ENCODE peak calls at places on chromosomes 2 and 18, in four cellular contexts. R is K562, M is IMR-90, H is AG04450. F is an unnamed sample.
A peak's percentile ranks its signal among the peaks of the same experiment; 100 is the strongest.

GRCh38 chr18:45715212-45715780 is 8.7 kb upstream of the SLC14A1 start:
- DNase-seq in R (no peak), M (no peak), H (no peak), F (no peak)

GRCh38 chr2:237143676-237144440 is 58.2 kb downstream of the COPS8 start:
- DNase-seq in R (no peak), M (peak; percentile 67), H (no peak), F (no peak)

GRCh38 chr2:196963961-196964360 is 37.5 kb upstream of the PGAP1 start:
- DNase-seq in R (no peak), M (no peak), H (no peak), F (no peak)

GRCh38 chr2:205845446-205845845 is 163.1 kb downstream of the NRP2 start:
- DNase-seq in R (no peak), M (no peak), H (no peak), F (no peak)

GRCh38 chr2:202108345-202108744 is 35.3 kb downstream of the KIAA2012 start:
- DNase-seq in R (no peak), M (no peak), H (no peak), F (no peak)

GRCh38 chr2:86821306-86821705 is 30.6 kb upstream of the CD8A start:
- DNase-seq in R (no peak), M (no peak), H (no peak), F (no peak)

GRCh38 chr2:84880645-84881521 is at the start of gene TRABD2A:
- DNase-seq in R (peak; percentile 60), M (peak; percentile 71), H (no peak), F (no peak)

GRCh38 chr2:235234711-235235110 is 259.1 kb upstream of the AGAP1 start:
- DNase-seq in R (no peak), M (peak; percentile 22), H (no peak), F (peak; percentile 79)

GRCh38 chr18:54358495-54358793 is 738 bp downstream of the C18orf54 start:
- DNase-seq in R (no peak), M (peak; percentile 10), H (no peak), F (no peak)

GRCh38 chr18:75581336-75582121 is 154.0 kb upstream of the SMIM21 start:
- DNase-seq in R (no peak), M (no peak), H (no peak), F (no peak)

GRCh38 chr2:180046202-180046601 is 39.1 kb upstream of the CWC22 start:
- DNase-seq in R (no peak), M (no peak), H (no peak), F (no peak)

GRCh38 chr2:180038997-180039396 is 31.9 kb upstream of the CWC22 start:
- DNase-seq in R (no peak), M (no peak), H (no peak), F (no peak)

GRCh38 chr2:180040146-180040925 is 33.2 kb upstream of the CWC22 start:
- DNase-seq in R (no peak), M (peak; percentile 97), H (peak; percentile 86), F (no peak)
- TF ChIP-seq CTCF in R (no peak), M (peak; percentile 54), H (peak; percentile 51), F (no peak)

GRCh38 chr2:25293958-25294513 is 47.7 kb downstream of the DNMT3A start:
- DNase-seq in R (no peak), M (no peak), H (no peak), F (no peak)

GRCh38 chr2:25294573-25295462 is 46.9 kb downstream of the DNMT3A start:
- DNase-seq in R (no peak), M (peak; percentile 24), H (no peak), F (no peak)

GRCh38 chr2:25297738-25298137 is 44.0 kb downstream of the DNMT3A start:
- DNase-seq in R (peak; percentile 45), M (no peak), H (no peak), F (no peak)

GRCh38 chr2:25293145-25293544 is 48.6 kb downstream of the DNMT3A start:
- DNase-seq in R (no peak), M (peak; percentile 22), H (no peak), F (no peak)

GRCh38 chr2:25295654-25296053 is 46.1 kb downstream of the DNMT3A start:
- DNase-seq in R (no peak), M (no peak), H (no peak), F (no peak)
- H3K4me3 ChIP-seq in R (no peak overlapping the region), M (no peak overlapping the region), H (no peak overlapping the region), F (no peak overlapping the region)

GRCh38 chr18:658947-659533 is 1.6 kb downstream of the TYMS start:
- DNase-seq in R (no peak), M (no peak), H (no peak), F (no peak)

GRCh38 chr18:659597-659996 is 2.1 kb downstream of the TYMS start:
- DNase-seq in R (no peak), M (no peak), H (no peak), F (no peak)

GRCh38 chr18:657311-657997 is at the start of gene TYMS:
- DNase-seq in R (peak; percentile 83), M (peak; percentile 51), H (no peak), F (peak; percentile 33)

GRCh38 chr18:655445-655844 is 2.0 kb upstream of the TYMS start:
- DNase-seq in R (no peak), M (no peak), H (no peak), F (no peak)

DNA sequence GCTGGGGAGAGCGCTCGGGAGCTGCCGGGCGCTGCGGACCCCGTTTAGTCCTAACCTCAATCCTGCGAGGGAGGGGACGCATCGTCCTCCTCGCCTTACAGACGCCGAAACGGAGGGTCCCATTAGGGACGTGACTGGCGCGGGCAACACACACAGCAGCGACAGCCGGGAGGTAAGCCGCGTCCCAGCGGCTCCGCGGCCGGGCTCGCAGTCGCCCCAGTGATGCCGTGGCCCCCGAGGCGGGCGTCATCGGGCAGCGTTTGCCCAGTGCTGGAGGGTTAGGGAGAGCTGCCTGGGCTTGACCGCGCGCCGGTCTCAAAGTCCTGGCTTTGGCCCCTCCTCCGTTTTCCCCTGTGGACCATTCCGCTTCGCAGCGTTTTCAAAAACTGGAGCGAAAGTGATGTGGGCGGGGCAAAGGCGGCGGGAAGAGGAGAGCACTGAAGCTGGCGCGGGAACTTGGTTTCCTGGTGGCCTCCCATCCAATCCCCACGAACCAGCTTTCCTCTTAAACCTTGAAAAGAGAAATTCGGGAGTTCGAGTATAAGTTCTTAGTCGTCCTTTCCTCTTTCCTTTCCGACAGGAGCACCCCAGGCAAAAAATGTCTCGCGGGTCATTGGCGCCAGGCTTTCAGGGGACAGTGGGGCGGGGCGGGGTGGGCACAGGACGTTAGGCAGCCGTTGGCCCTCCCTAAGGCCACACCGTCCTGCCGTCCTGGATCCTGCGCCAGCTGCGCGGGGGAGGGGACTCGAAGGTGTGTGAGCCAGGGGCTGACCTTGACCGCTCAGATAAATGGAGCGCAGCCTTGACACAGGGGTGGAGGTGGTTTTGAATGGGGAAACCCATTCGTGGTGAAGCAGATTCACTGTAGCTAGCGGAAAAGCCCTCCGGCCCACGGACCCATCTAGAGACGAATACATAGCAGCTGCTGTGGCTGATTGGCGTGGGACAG is 819 bp downstream of the TYMS start:
- DNase-seq in R (peak; percentile 83), M (peak; percentile 84), H (peak; percentile 50), F (peak; percentile 65)
- TF ChIP-seq CTCF in R (no peak), M (no peak), H (peak; percentile 1), F (no peak)

DNA sequence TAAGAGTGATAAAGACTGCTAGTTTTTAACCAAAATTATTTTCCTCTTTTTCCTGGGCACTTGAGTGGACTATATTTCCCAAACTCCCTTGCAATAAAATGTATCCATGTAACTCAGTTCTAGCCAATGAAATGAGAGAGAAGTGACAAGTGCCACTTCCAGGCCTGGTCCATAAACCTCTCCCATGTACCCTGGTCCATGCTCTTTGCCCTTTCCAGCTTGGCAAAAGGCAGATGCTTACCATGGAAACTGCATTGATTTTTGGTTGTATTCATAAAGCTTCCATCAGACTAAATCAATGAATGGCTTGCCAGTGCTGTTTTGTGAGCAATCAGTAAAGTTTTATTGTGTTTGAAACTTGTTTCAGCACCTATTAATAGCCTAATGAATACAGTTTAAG is 229.3 kb downstream of the TNS1 start:
- DNase-seq in R (no peak), M (no peak), H (no peak), F (no peak)
- H3K4me3 ChIP-seq in R (no peak overlapping the region), M (no peak overlapping the region), H (no peak overlapping the region), F (no peak overlapping the region)

F was measured in retinal pigment epithelial cell.